ENCODE peak calls at places on chromosomes 7 and 10, in five cellular contexts. One of them, this sample, is unnamed. For H3K4me1, the result is how much of the 10 kb centered on the place peaks cover.

GRCh38 chr7:113392841-113393540 is 274.6 kb upstream of the SMIM30 start:
- DNase-seq in psoas muscle: no peak
- DNase-seq in heart left ventricle: no peak
- DNase-seq in upper lobe of right lung: no peak
- DNase-seq in Panc1: no peak
- DNase-seq in this sample: no peak

GRCh38 chr7:151608031-151608551 is 88.4 kb upstream of the RHEB start:
- DNase-seq in upper lobe of right lung: no peak
- DNase-seq in heart left ventricle: no peak
- DNase-seq in psoas muscle: no peak
- DNase-seq in Panc1: no peak
- DNase-seq in this sample: peak

GRCh38 chr10:106967482-106967881 is 197.0 kb downstream of the SORCS1 start:
- DNase-seq in heart left ventricle: no peak
- DNase-seq in Panc1: no peak
- DNase-seq in psoas muscle: no peak
- DNase-seq in upper lobe of right lung: no peak
- DNase-seq in this sample: no peak

GRCh38 chr7:52944916-52945315 is 90.5 kb upstream of the POM121L12 start:
- DNase-seq in Panc1: peak
- DNase-seq in psoas muscle: no peak
- DNase-seq in upper lobe of right lung: no peak
- DNase-seq in heart left ventricle: no peak
- DNase-seq in this sample: no peak

GRCh38 chr7:124651136-124651535 is 114.5 kb downstream of the GPR37 start:
- DNase-seq in psoas muscle: no peak
- DNase-seq in heart left ventricle: no peak
- DNase-seq in upper lobe of right lung: no peak
- DNase-seq in Panc1: no peak
- DNase-seq in this sample: no peak

GRCh38 chr10:92640110-92640509 is 47.2 kb downstream of the KIF11 start:
- DNase-seq in heart left ventricle: no peak
- DNase-seq in psoas muscle: no peak
- DNase-seq in upper lobe of right lung: no peak
- DNase-seq in Panc1: peak
- DNase-seq in this sample: no peak

GRCh38 chr10:113093188-113094113 is 143.4 kb downstream of the TCF7L2 start:
- DNase-seq in psoas muscle: no peak
- DNase-seq in heart left ventricle: peak
- DNase-seq in upper lobe of right lung: peak
- DNase-seq in Panc1: peak
- DNase-seq in this sample: no peak

GRCh38 chr10:76430330-76430729 is 998.9 kb downstream of the LRMDA start:
- DNase-seq in Panc1: no peak
- DNase-seq in psoas muscle: no peak
- DNase-seq in heart left ventricle: no peak
- DNase-seq in upper lobe of right lung: no peak
- DNase-seq in this sample: no peak

GRCh38 chr10:64329510-64329909 is 808.3 kb downstream of the REEP3 start:
- DNase-seq in upper lobe of right lung: no peak
- DNase-seq in psoas muscle: no peak
- DNase-seq in Panc1: no peak
- DNase-seq in heart left ventricle: no peak
- DNase-seq in this sample: no peak

GRCh38 chr7:33459340-33459751 is 330.0 kb downstream of the BBS9 start:
- DNase-seq in heart left ventricle: no peak
- DNase-seq in psoas muscle: no peak
- DNase-seq in upper lobe of right lung: no peak
- DNase-seq in Panc1: peak
- DNase-seq in this sample: peak

GRCh38 chr7:96233528-96234154 is 88.3 kb downstream of the SLC25A13 start:
- DNase-seq in heart left ventricle: no peak
- DNase-seq in Panc1: no peak
- DNase-seq in upper lobe of right lung: no peak
- DNase-seq in psoas muscle: no peak
- DNase-seq in this sample: no peak

GRCh38 chr7:7595451-7595850 is 28.8 kb downstream of the MIOS start:
- DNase-seq in heart left ventricle: no peak
- DNase-seq in psoas muscle: no peak
- DNase-seq in Panc1: peak
- DNase-seq in upper lobe of right lung: no peak
- DNase-seq in this sample: no peak

GRCh38 chr7:43303740-43304241 is 191.3 kb downstream of the HECW1 start:
- DNase-seq in Panc1: no peak
- DNase-seq in upper lobe of right lung: no peak
- DNase-seq in heart left ventricle: no peak
- DNase-seq in psoas muscle: no peak
- DNase-seq in this sample: no peak

GRCh38 chr10:101763141-101763540 is 12.8 kb downstream of the FGF8 start:
- DNase-seq in Panc1: no peak
- DNase-seq in psoas muscle: no peak
- DNase-seq in upper lobe of right lung: no peak
- DNase-seq in heart left ventricle: no peak
- DNase-seq in this sample: no peak

GRCh38 chr7:18693826-18694225 is 198.3 kb downstream of the HDAC9 start:
- DNase-seq in psoas muscle: no peak
- DNase-seq in upper lobe of right lung: no peak
- DNase-seq in Panc1: no peak
- DNase-seq in heart left ventricle: no peak
- DNase-seq in this sample: no peak

GRCh38 chr10:112557197-112557596 is 110.2 kb downstream of the VTI1A start:
- DNase-seq in psoas muscle: no peak
- DNase-seq in upper lobe of right lung: no peak
- DNase-seq in Panc1: no peak
- DNase-seq in heart left ventricle: no peak
- DNase-seq in this sample: no peak

GRCh38 chr10:97328646-97329453 is 5.7 kb downstream of the FRAT2 start:
- DNase-seq in Panc1: no peak
- DNase-seq in psoas muscle: no peak
- DNase-seq in upper lobe of right lung: no peak
- DNase-seq in heart left ventricle: no peak
- DNase-seq in this sample: no peak

GRCh38 chr7:44466300-44467216 is 23.9 kb downstream of the NUDCD3 start:
- DNase-seq in heart left ventricle: no peak
- DNase-seq in psoas muscle: no peak
- DNase-seq in Panc1: no peak
- DNase-seq in upper lobe of right lung: no peak
- DNase-seq in this sample: no peak

GRCh38 chr7:85074016-85074415 is 112.8 kb downstream of the SEMA3D start:
- DNase-seq in Panc1: no peak
- DNase-seq in heart left ventricle: no peak
- DNase-seq in psoas muscle: no peak
- DNase-seq in upper lobe of right lung: no peak
- DNase-seq in this sample: no peak

GRCh38 chr7:20218261-20218660 is 1.1 kb upstream of the MACC1 start:
- DNase-seq in psoas muscle: no peak
- DNase-seq in Panc1: no peak
- DNase-seq in upper lobe of right lung: no peak
- DNase-seq in heart left ventricle: no peak
- DNase-seq in this sample: no peak
- TF ChIP-seq CTCF in psoas muscle: no peak
- TF ChIP-seq CTCF in Panc1: no peak
- TF ChIP-seq CTCF in upper lobe of right lung: no peak
- TF ChIP-seq CTCF in heart left ventricle: no peak
- TF ChIP-seq CTCF in this sample: no peak

DNA sequence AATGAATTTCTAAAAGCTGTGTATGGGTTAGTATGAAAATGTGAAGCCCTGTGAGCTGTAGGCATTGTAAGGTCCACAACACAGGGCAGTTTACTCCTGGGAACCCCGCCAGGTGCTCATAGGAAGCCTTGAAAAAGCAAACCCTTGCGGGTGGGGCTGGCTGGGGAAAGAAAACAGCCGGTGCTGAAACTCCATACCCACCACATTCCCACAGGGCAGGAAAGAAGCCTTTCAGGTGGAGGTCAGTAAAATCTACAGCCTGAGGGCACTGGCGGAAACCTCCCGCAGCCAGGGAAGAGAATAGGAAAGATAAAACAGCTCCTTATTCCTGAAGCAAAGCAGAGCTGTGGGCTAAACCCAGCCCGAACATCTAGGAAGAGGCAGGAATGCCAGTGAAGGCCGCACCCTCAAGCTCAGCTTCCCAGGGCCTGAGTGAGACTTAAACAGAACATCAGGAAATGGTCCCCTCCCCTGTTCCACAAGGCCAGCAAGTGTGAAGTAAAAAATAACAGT is 34.7 kb downstream of the PODXL start:
- DNase-seq in Panc1: no peak
- DNase-seq in upper lobe of right lung: peak
- DNase-seq in psoas muscle: no peak
- DNase-seq in heart left ventricle: peak
- DNase-seq in this sample: peak
- H3K4me3 ChIP-seq in Panc1: no peak
- H3K4me3 ChIP-seq in upper lobe of right lung: no peak
- H3K4me3 ChIP-seq in psoas muscle: no peak
- H3K4me3 ChIP-seq in heart left ventricle: no peak
- H3K4me3 ChIP-seq in this sample: no peak

GRCh38 chr10:71234017-71234894 is 21.9 kb downstream of the UNC5B start:
- DNase-seq in Panc1: no peak
- DNase-seq in psoas muscle: no peak
- DNase-seq in upper lobe of right lung: peak
- DNase-seq in heart left ventricle: no peak
- DNase-seq in this sample: no peak
- H3K4me1 ChIP-seq in Panc1: under half
- H3K4me1 ChIP-seq in psoas muscle: under half
- H3K4me1 ChIP-seq in upper lobe of right lung: under half
- H3K4me1 ChIP-seq in heart left ventricle: under half
- H3K4me1 ChIP-seq in this sample: half or more

GRCh38 chr7:65409363-65409762 is 35.7 kb downstream of the ZNF92 start:
- DNase-seq in psoas muscle: no peak
- DNase-seq in Panc1: no peak
- DNase-seq in heart left ventricle: no peak
- DNase-seq in upper lobe of right lung: no peak
- DNase-seq in this sample: no peak

GRCh38 chr7:65411249-65411648 is 37.6 kb downstream of the ZNF92 start:
- DNase-seq in Panc1: no peak
- DNase-seq in heart left ventricle: no peak
- DNase-seq in upper lobe of right lung: no peak
- DNase-seq in psoas muscle: no peak
- DNase-seq in this sample: no peak
- TF ChIP-seq CTCF in Panc1: no peak
- TF ChIP-seq CTCF in heart left ventricle: no peak
- TF ChIP-seq CTCF in upper lobe of right lung: no peak
- TF ChIP-seq CTCF in psoas muscle: no peak
- TF ChIP-seq CTCF in this sample: no peak

GRCh38 chr10:12264204-12264908 is 68.4 kb downstream of the CDC123 start:
- DNase-seq in Panc1: no peak
- DNase-seq in psoas muscle: peak
- DNase-seq in heart left ventricle: peak
- DNase-seq in upper lobe of right lung: peak
- DNase-seq in this sample: peak
- H3K4me3 ChIP-seq in Panc1: peak
- H3K4me3 ChIP-seq in psoas muscle: peak
- H3K4me3 ChIP-seq in heart left ventricle: peak
- H3K4me3 ChIP-seq in upper lobe of right lung: peak
- H3K4me3 ChIP-seq in this sample: peak